ENCODE peak calls at places on chromosomes 11 and 22, in ten cellular contexts. Q, S, H, K, P, X, U, Y, B and R are unnamed samples.

GRCh38 chr11:27525824-27526516 is 19.4 kb upstream of the LIN7C start:
- DNase-seq in K (no peak), P (no peak), H (no peak), U (no peak), S (no peak), Y (no peak), X (no peak), B (no peak), Q (no peak), R (no peak)

GRCh38 chr11:116179346-116179850 is 593.4 kb downstream of the BUD13 start:
- DNase-seq in X (no peak), Y (no peak), K (no peak), B (no peak), H (no peak), Q (no peak), U (no peak), S (no peak), P (no peak), R (no peak)

GRCh38 chr11:8060801-8061554 is 20.0 kb upstream of the TUB start:
- DNase-seq in B (no peak), Q (peak), K (no peak), Y (peak), S (no peak), P (no peak), U (no peak), X (peak), H (no peak), R (no peak)

GRCh38 chr11:34627197-34627596 is 6.3 kb downstream of the EHF start:
- DNase-seq in S (no peak), Q (no peak), Y (no peak), X (no peak), K (no peak), H (no peak), B (no peak), U (no peak), P (no peak), R (no peak)

GRCh38 chr11:61752117-61752924 is at the start of gene MYRF:
- DNase-seq in B (peak), P (no peak), H (peak), U (peak), S (peak), Q (no peak), X (peak), Y (no peak), K (peak), R (peak)

GRCh38 chr11:13869404-13869886 is 93.1 kb upstream of the SPON1 start:
- DNase-seq in P (no peak), Q (no peak), H (no peak), U (no peak), K (no peak), X (no peak), Y (no peak), S (no peak), B (no peak), R (no peak)

GRCh38 chr11:110857885-110858555 is 145.8 kb upstream of the ARHGAP20 start:
- DNase-seq in B (no peak), Q (no peak), H (no peak), U (no peak), K (no peak), Y (peak), P (no peak), X (no peak), S (no peak), R (no peak)

GRCh38 chr11:2804701-2805387 is 80.7 kb downstream of the CDKN1C start:
- DNase-seq in K (no peak), Y (no peak), H (no peak), S (no peak), U (peak), X (no peak), P (no peak), B (no peak), Q (no peak), R (peak)

GRCh38 chr22:25202290-25202921 is 2.7 kb downstream of the CRYBB3 start:
- DNase-seq in Y (peak), X (peak), B (peak), U (peak), S (peak), P (peak), H (peak), K (peak), Q (peak), R (peak)

GRCh38 chr22:19930537-19931486 is 10.8 kb upstream of the COMT start:
- DNase-seq in Q (no peak), X (no peak), H (no peak), S (no peak), Y (no peak), K (no peak), B (no peak), U (no peak), P (no peak), R (no peak)

GRCh38 chr22:32617883-32618282 is 143.3 kb downstream of the FBXO7 start:
- DNase-seq in Y (no peak), U (no peak), K (no peak), H (no peak), X (no peak), Q (no peak), S (no peak), B (no peak), P (no peak), R (no peak)

GRCh38 chr11:26286472-26287066 is 45.4 kb upstream of the ANO3 start:
- DNase-seq in B (no peak), U (peak), S (peak), X (no peak), H (no peak), K (no peak), Q (no peak), Y (peak), P (peak), R (peak)

GRCh38 chr22:30005213-30005857 is 74.9 kb upstream of the HORMAD2 start:
- DNase-seq in K (peak), B (peak), S (peak), H (peak), X (peak), Y (peak), Q (peak), P (peak), U (peak), R (peak)

GRCh38 chr11:88454881-88455280 is 117.3 kb upstream of the CTSC start:
- DNase-seq in Y (no peak), S (no peak), K (no peak), P (no peak), Q (no peak), X (no peak), B (no peak), U (no peak), H (no peak), R (no peak)

GRCh38 chr11:118915941-118916841 is 9.5 kb downstream of the BCL9L start:
- DNase-seq in K (no peak), Y (no peak), U (no peak), P (no peak), Q (no peak), S (no peak), X (peak), B (no peak), H (no peak), R (no peak)

GRCh38 chr11:95283653-95284052 is 52.7 kb upstream of the SESN3 start:
- DNase-seq in U (no peak), Q (no peak), K (no peak), P (no peak), B (no peak), H (no peak), Y (no peak), S (no peak), X (no peak), R (no peak)

GRCh38 chr11:69609351-69609750 is 31.6 kb upstream of the CCND1 start:
- DNase-seq in Q (no peak), X (no peak), H (no peak), Y (no peak), S (no peak), K (no peak), B (no peak), P (no peak), U (no peak), R (no peak)

GRCh38 chr11:80632156-80632555 is 1191.3 kb upstream of the TENM4 start:
- DNase-seq in U (peak), B (no peak), X (no peak), P (no peak), S (no peak), Y (no peak), K (no peak), Q (no peak), H (no peak), R (no peak)

GRCh38 chr22:47600281-47600680 is 837.8 kb downstream of the TBC1D22A start:
- DNase-seq in H (no peak), U (no peak), B (no peak), P (no peak), Y (no peak), S (no peak), X (peak), K (no peak), Q (no peak), R (no peak)

GRCh38 chr11:92697461-92698314 is 271.8 kb upstream of the MTNR1B start:
- DNase-seq in Y (no peak), K (no peak), H (no peak), X (no peak), B (no peak), Q (no peak), P (no peak), S (peak), U (no peak), R (no peak)

GRCh38 chr11:113519989-113520613 is 44.9 kb upstream of the DRD2 start:
- DNase-seq in X (peak), P (no peak), Q (no peak), K (no peak), S (no peak), U (no peak), Y (peak), H (no peak), B (no peak), R (no peak)

GRCh38 chr11:17343907-17344306 is 7.7 kb upstream of the NCR3LG1 start:
- DNase-seq in S (no peak), Y (peak), P (no peak), H (no peak), Q (no peak), B (no peak), X (no peak), U (no peak), K (no peak), R (no peak)